ENCODE peak calls at places on chromosomes 11 and 22, in ten cellular contexts. One of them, this sample, is unnamed.

GRCh38 chr11:122046846-122047245 is 69.2 kb downstream of the BLID start:
- DNase-seq in effector memory CD4-positive, alpha-beta T cell: no peak
- DNase-seq in kidney glomerular epithelial cell: no peak
- DNase-seq in amniotic stem cell: no peak
- DNase-seq in stimulated activated naive CD8-positive, alpha-beta T cell treated with anti-CD3 and anti-CD28 coated beads, Interleukin-15, Interleukin-2, amounts not matched to agents 100 U/mL and 50 U/mL, for 24 hours: no peak
- DNase-seq in GF-D8: no peak
- DNase-seq in astrocyte: peak
- DNase-seq in globus pallidus: no peak
- DNase-seq in NCI-H2081: no peak
- DNase-seq in stimulated activated CD8-positive, alpha-beta memory T cell treated with anti-CD3 and anti-CD28 coated beads, Interleukin-15, amount 100 ng/mL, for 1 hour: no peak
- DNase-seq in this sample: no peak

GRCh38 chr11:33987975-33988580 is 63.5 kb upstream of the CAPRIN1 start:
- DNase-seq in effector memory CD4-positive, alpha-beta T cell: peak
- DNase-seq in kidney glomerular epithelial cell: peak
- DNase-seq in amniotic stem cell: peak
- DNase-seq in stimulated activated naive CD8-positive, alpha-beta T cell treated with anti-CD3 and anti-CD28 coated beads, Interleukin-15, Interleukin-2, amounts not matched to agents 100 U/mL and 50 U/mL, for 24 hours: peak
- DNase-seq in GF-D8: peak
- DNase-seq in astrocyte: peak
- DNase-seq in globus pallidus: peak
- DNase-seq in NCI-H2081: peak
- DNase-seq in stimulated activated CD8-positive, alpha-beta memory T cell treated with anti-CD3 and anti-CD28 coated beads, Interleukin-15, amount 100 ng/mL, for 1 hour: peak
- DNase-seq in this sample: peak

GRCh38 chr11:63869686-63870085 is 30.8 kb downstream of the MARK2 start:
- DNase-seq in effector memory CD4-positive, alpha-beta T cell: peak
- DNase-seq in kidney glomerular epithelial cell: no peak
- DNase-seq in amniotic stem cell: no peak
- DNase-seq in stimulated activated naive CD8-positive, alpha-beta T cell treated with anti-CD3 and anti-CD28 coated beads, Interleukin-15, Interleukin-2, amounts not matched to agents 100 U/mL and 50 U/mL, for 24 hours: peak
- DNase-seq in GF-D8: peak
- DNase-seq in astrocyte: no peak
- DNase-seq in globus pallidus: no peak
- DNase-seq in NCI-H2081: no peak
- DNase-seq in stimulated activated CD8-positive, alpha-beta memory T cell treated with anti-CD3 and anti-CD28 coated beads, Interleukin-15, amount 100 ng/mL, for 1 hour: no peak
- DNase-seq in this sample: no peak

GRCh38 chr11:13233173-13233572 is 44.4 kb upstream of the BMAL1 start:
- DNase-seq in effector memory CD4-positive, alpha-beta T cell: no peak
- DNase-seq in kidney glomerular epithelial cell: no peak
- DNase-seq in amniotic stem cell: no peak
- DNase-seq in stimulated activated naive CD8-positive, alpha-beta T cell treated with anti-CD3 and anti-CD28 coated beads, Interleukin-15, Interleukin-2, amounts not matched to agents 100 U/mL and 50 U/mL, for 24 hours: no peak
- DNase-seq in GF-D8: no peak
- DNase-seq in astrocyte: no peak
- DNase-seq in globus pallidus: no peak
- DNase-seq in NCI-H2081: no peak
- DNase-seq in stimulated activated CD8-positive, alpha-beta memory T cell treated with anti-CD3 and anti-CD28 coated beads, Interleukin-15, amount 100 ng/mL, for 1 hour: no peak
- DNase-seq in this sample: no peak

GRCh38 chr11:1484061-1484671 is 2.4 kb downstream of the MOB2 start:
- DNase-seq in effector memory CD4-positive, alpha-beta T cell: no peak
- DNase-seq in kidney glomerular epithelial cell: no peak
- DNase-seq in amniotic stem cell: no peak
- DNase-seq in stimulated activated naive CD8-positive, alpha-beta T cell treated with anti-CD3 and anti-CD28 coated beads, Interleukin-15, Interleukin-2, amounts not matched to agents 100 U/mL and 50 U/mL, for 24 hours: no peak
- DNase-seq in GF-D8: no peak
- DNase-seq in astrocyte: no peak
- DNase-seq in globus pallidus: no peak
- DNase-seq in NCI-H2081: no peak
- DNase-seq in stimulated activated CD8-positive, alpha-beta memory T cell treated with anti-CD3 and anti-CD28 coated beads, Interleukin-15, amount 100 ng/mL, for 1 hour: no peak
- DNase-seq in this sample: no peak

GRCh38 chr11:1397862-1398505 is 8.2 kb downstream of the BRSK2 start:
- DNase-seq in effector memory CD4-positive, alpha-beta T cell: no peak
- DNase-seq in kidney glomerular epithelial cell: no peak
- DNase-seq in amniotic stem cell: no peak
- DNase-seq in stimulated activated naive CD8-positive, alpha-beta T cell treated with anti-CD3 and anti-CD28 coated beads, Interleukin-15, Interleukin-2, amounts not matched to agents 100 U/mL and 50 U/mL, for 24 hours: no peak
- DNase-seq in GF-D8: no peak
- DNase-seq in astrocyte: no peak
- DNase-seq in globus pallidus: no peak
- DNase-seq in NCI-H2081: no peak
- DNase-seq in stimulated activated CD8-positive, alpha-beta memory T cell treated with anti-CD3 and anti-CD28 coated beads, Interleukin-15, amount 100 ng/mL, for 1 hour: no peak
- DNase-seq in this sample: no peak

GRCh38 chr22:37485714-37486223 is 415 bp downstream of the MFNG start:
- DNase-seq in effector memory CD4-positive, alpha-beta T cell: no peak
- DNase-seq in kidney glomerular epithelial cell: no peak
- DNase-seq in amniotic stem cell: no peak
- DNase-seq in stimulated activated naive CD8-positive, alpha-beta T cell treated with anti-CD3 and anti-CD28 coated beads, Interleukin-15, Interleukin-2, amounts not matched to agents 100 U/mL and 50 U/mL, for 24 hours: no peak
- DNase-seq in GF-D8: no peak
- DNase-seq in astrocyte: no peak
- DNase-seq in globus pallidus: no peak
- DNase-seq in NCI-H2081: no peak
- DNase-seq in stimulated activated CD8-positive, alpha-beta memory T cell treated with anti-CD3 and anti-CD28 coated beads, Interleukin-15, amount 100 ng/mL, for 1 hour: no peak
- DNase-seq in this sample: no peak

GRCh38 chr11:47378011-47378835 is at the start of gene SPI1:
- DNase-seq in effector memory CD4-positive, alpha-beta T cell: no peak
- DNase-seq in kidney glomerular epithelial cell: no peak
- DNase-seq in amniotic stem cell: no peak
- DNase-seq in stimulated activated naive CD8-positive, alpha-beta T cell treated with anti-CD3 and anti-CD28 coated beads, Interleukin-15, Interleukin-2, amounts not matched to agents 100 U/mL and 50 U/mL, for 24 hours: no peak
- DNase-seq in GF-D8: peak
- DNase-seq in astrocyte: no peak
- DNase-seq in globus pallidus: no peak
- DNase-seq in NCI-H2081: no peak
- DNase-seq in stimulated activated CD8-positive, alpha-beta memory T cell treated with anti-CD3 and anti-CD28 coated beads, Interleukin-15, amount 100 ng/mL, for 1 hour: no peak
- DNase-seq in this sample: no peak

This sample was measured in SW480.